ENCODE peak calls at places on chromosome 10, in eight cellular contexts. E, A, G, U, K, V, F and N are unnamed samples.
A peak's percentile ranks its signal among the peaks of the same experiment; 100 is the strongest.

GRCh38 chr10:123007558-123008378 is 827 bp downstream of the IKZF5 start:
- DNase-seq in E (no peak), A (peak; percentile 63), G (peak; percentile 72), U (peak; percentile 72), K (peak; percentile 31), V (peak; percentile 67), F (peak; percentile 13), N (peak; percentile 42)

GRCh38 chr10:12975266-12975665 is 26.2 kb downstream of the CCDC3 start:
- DNase-seq in E (peak; percentile 53), A (no peak), G (peak; percentile 16), U (no peak), K (no peak), V (no peak), F (no peak), N (no peak)

GRCh38 chr10:101838416-101838970 is 5.1 kb downstream of the KCNIP2 start:
- DNase-seq in E (no peak), A (no peak), G (no peak), U (no peak), K (no peak), V (no peak), F (peak; percentile 43), N (no peak)

GRCh38 chr10:125514206-125515162 is 168.5 kb downstream of the TEX36 start:
- DNase-seq in E (no peak), A (peak; percentile 84), G (no peak), U (no peak), K (peak; percentile 45), V (no peak), F (no peak), N (no peak)

GRCh38 chr10:38094923-38095574 is 912 bp downstream of the ZNF37A start:
- DNase-seq in E (no peak), A (no peak), G (peak; percentile 5), U (no peak), K (no peak), V (peak; percentile 16), F (no peak), N (peak; percentile 30)

GRCh38 chr10:132470306-132471124 is 67.1 kb upstream of the INPP5A start:
- DNase-seq in E (no peak), A (no peak), G (no peak), U (peak; percentile 52), K (no peak), V (no peak), F (no peak), N (no peak)

GRCh38 chr10:93707623-93708022 is 5.2 kb upstream of the FRA10AC1 start:
- DNase-seq in E (no peak), A (no peak), G (no peak), U (no peak), K (no peak), V (no peak), F (no peak), N (no peak)

GRCh38 chr10:102646610-102647432 is 2.5 kb downstream of the TRIM8 start:
- DNase-seq in E (peak; percentile 88), A (peak; percentile 90), G (peak; percentile 43), U (peak; percentile 89), K (no peak), V (peak; percentile 44), F (no peak), N (peak; percentile 65)

GRCh38 chr10:79322616-79323566 is 24.4 kb upstream of the PPIF start:
- DNase-seq in E (no peak), A (peak; percentile 87), G (no peak), U (peak; percentile 87), K (no peak), V (peak; percentile 83), F (no peak), N (peak; percentile 59)

GRCh38 chr10:73940634-73941221 is 29.8 kb downstream of the PLAU start:
- DNase-seq in E (peak; percentile 88), A (peak; percentile 91), G (peak; percentile 73), U (peak; percentile 97), K (peak; percentile 79), V (peak; percentile 68), F (peak; percentile 78), N (peak; percentile 67)

GRCh38 chr10:124512600-124512999 is 51.0 kb downstream of the LHPP start:
- DNase-seq in E (no peak), A (no peak), G (no peak), U (peak; percentile 50), K (no peak), V (no peak), F (no peak), N (no peak)

GRCh38 chr10:114772496-114773196 is 48.9 kb upstream of the FHIP2A start:
- DNase-seq in E (no peak), A (peak; percentile 24), G (no peak), U (no peak), K (no peak), V (no peak), F (no peak), N (no peak)

GRCh38 chr10:32955299-32955772 is 2.7 kb downstream of the ITGB1 start:
- DNase-seq in E (no peak), A (no peak), G (no peak), U (no peak), K (no peak), V (no peak), F (no peak), N (no peak)

GRCh38 chr10:2610946-2611345 is 456.4 kb upstream of the PFKP start:
- DNase-seq in E (no peak), A (no peak), G (no peak), U (no peak), K (no peak), V (no peak), F (peak; percentile 60), N (no peak)

GRCh38 chr10:119498889-119499864 is 43.3 kb downstream of the RGS10 start:
- DNase-seq in E (no peak), A (no peak), G (no peak), U (no peak), K (no peak), V (peak; percentile 14), F (no peak), N (no peak)

GRCh38 chr10:74542077-74542476 is 284.3 kb upstream of the KAT6B start:
- DNase-seq in E (no peak), A (peak; percentile 91), G (no peak), U (no peak), K (no peak), V (peak; percentile 90), F (no peak), N (peak; percentile 93)

GRCh38 chr10:21174670-21175495 is 277.8 kb upstream of the NEBL start:
- DNase-seq in E (no peak), A (no peak), G (no peak), U (no peak), K (no peak), V (no peak), F (peak; percentile 10), N (no peak)

GRCh38 chr10:13272164-13272571 is 27.7 kb downstream of the PHYH start:
- DNase-seq in E (no peak), A (peak; percentile 81), G (no peak), U (no peak), K (no peak), V (peak; percentile 24), F (no peak), N (peak; percentile 58)

GRCh38 chr10:122659651-122660050 is 40.0 kb downstream of the C10orf120 start:
- DNase-seq in E (no peak), A (no peak), G (no peak), U (peak; percentile 50), K (no peak), V (no peak), F (no peak), N (no peak)

GRCh38 chr10:133129854-133130495 is 30.0 kb upstream of the KNDC1 start:
- DNase-seq in E (no peak), A (no peak), G (no peak), U (no peak), K (no peak), V (no peak), F (no peak), N (no peak)

GRCh38 chr10:89151857-89152256 is 55.3 kb downstream of the CH25H start:
- DNase-seq in E (no peak), A (peak; percentile 80), G (no peak), U (no peak), K (no peak), V (peak; percentile 86), F (no peak), N (peak; percentile 84)

GRCh38 chr10:27742926-27743735 is 2.5 kb downstream of the MKX start:
- DNase-seq in E (peak; percentile 82), A (peak; percentile 51), G (no peak), U (peak; percentile 79), K (peak; percentile 49), V (no peak), F (no peak), N (no peak)

DNA sequence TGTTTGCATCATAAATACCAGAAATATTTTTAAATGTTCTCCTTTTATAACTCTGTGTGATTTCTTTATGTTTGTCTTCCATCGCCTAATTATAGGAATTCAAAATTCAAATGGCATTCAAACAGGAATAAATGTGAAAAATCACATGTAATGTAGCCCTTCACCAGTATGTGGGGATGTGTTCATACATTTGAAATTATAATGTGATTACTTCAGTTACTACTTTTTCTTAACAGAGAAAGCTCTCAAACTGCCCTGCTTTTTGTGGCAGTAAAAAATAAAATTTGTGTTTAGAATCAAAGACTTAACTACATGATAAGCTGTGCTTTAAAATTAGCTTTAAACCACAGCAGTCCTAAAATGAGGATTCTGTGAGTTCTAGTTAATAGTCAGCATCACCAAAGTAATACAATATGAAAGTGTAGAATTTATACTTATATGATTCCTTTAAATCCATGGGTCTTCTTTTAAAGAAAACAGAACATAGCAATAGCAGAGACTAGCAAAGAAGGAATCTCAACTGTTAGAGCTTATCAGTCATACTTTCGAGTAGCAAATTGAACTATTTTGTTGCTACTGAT is 7.8 kb upstream of the HERC4 start:
- DNase-seq in E (no peak), A (peak; percentile 70), G (no peak), U (no peak), K (no peak), V (peak; percentile 73), F (no peak), N (peak; percentile 73)
- TF ChIP-seq CTCF in E (no peak), A (peak; percentile 34), G (peak; percentile 88), U (no peak), K (peak; percentile 71), V (peak; percentile 68), F (no peak), N (peak; percentile 51)

GRCh38 chr10:76112826-76113150 is 681.4 kb downstream of the LRMDA start:
- DNase-seq in E (no peak), A (no peak), G (no peak), U (no peak), K (no peak), V (no peak), F (peak; percentile 14), N (no peak)
- H3K4me3 ChIP-seq in E (no peak overlapping the region), A (no peak overlapping the region), G (no peak overlapping the region), U (no peak overlapping the region), K (no peak overlapping the region), V (no peak overlapping the region), F (peak overlapping the region; percentile 61), N (no peak overlapping the region)

DNA sequence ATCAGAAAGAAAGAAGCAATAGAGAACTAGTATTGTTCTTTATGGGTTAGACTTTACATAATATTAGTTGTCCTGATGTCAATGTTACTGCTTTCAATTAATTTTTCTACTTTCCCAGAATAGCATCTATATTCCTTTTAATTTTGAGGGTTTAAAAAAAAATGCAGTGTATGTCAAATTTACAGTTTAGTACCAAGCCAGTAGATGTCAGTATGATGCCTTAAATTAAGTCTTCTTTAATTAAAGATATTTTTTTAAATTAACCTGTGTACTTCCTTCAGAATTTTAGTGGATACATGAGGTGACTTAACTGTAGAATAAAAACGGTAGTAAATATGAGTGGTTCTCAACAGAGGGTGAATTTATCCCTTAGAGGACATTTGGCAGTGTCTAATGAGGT is 35.2 kb upstream of the STOX1 start:
- DNase-seq in E (no peak), A (peak; percentile 25), G (no peak), U (no peak), K (no peak), V (peak; percentile 33), F (no peak), N (peak; percentile 28)
- TF ChIP-seq CTCF in E (no peak), A (no peak), G (peak; percentile 33), U (no peak), K (no peak), V (peak; percentile 16), F (no peak), N (no peak)

GRCh38 chr10:111116211-111116610 is 39.4 kb downstream of the ADRA2A start:
- DNase-seq in E (peak; percentile 61), A (no peak), G (no peak), U (no peak), K (no peak), V (no peak), F (no peak), N (no peak)
- H3K4me3 ChIP-seq in E (no peak overlapping the region), A (no peak overlapping the region), G (no peak overlapping the region), U (no peak overlapping the region), K (no peak overlapping the region), V (no peak overlapping the region), F (no peak overlapping the region), N (no peak overlapping the region)